ENCODE peak calls at places on chromosome 15, in ten cellular contexts. T is mucosa of descending colon, Z is astrocyte, X is thoracic aorta, N is transverse colon, K is IMR-90, W is brain microvascular endothelial cell, L is cardiac fibroblast, F is AG10803, P is astrocyte of the spinal cord. V is an unnamed sample.

GRCh38 chr15:101795455-101795854 is 7.9 kb upstream of the OR4F6 start:
- DNase-seq in Z (peak), F (peak), P (peak), L (peak), T (no peak), N (no peak), X (no peak), W (peak), K (peak), V (peak)

GRCh38 chr15:40826123-40827075 is 2.1 kb downstream of the PPP1R14D start:
- DNase-seq in K (no peak), L (no peak), N (no peak), X (no peak), T (no peak), W (no peak), Z (no peak), P (peak), F (peak), V (no peak)

GRCh38 chr15:25556136-25556535 is 117.3 kb upstream of the UBE3A start:
- DNase-seq in F (no peak), L (no peak), T (no peak), K (no peak), N (no peak), Z (no peak), X (no peak), P (no peak), W (no peak), V (no peak)

GRCh38 chr15:46034755-46035154 is 399.9 kb downstream of the SQOR start:
- DNase-seq in T (no peak), W (no peak), K (peak), X (no peak), L (peak), N (no peak), P (no peak), Z (no peak), F (peak), V (no peak)

GRCh38 chr15:77066961-77067690 is 3.8 kb downstream of the TSPAN3 start:
- DNase-seq in F (no peak), Z (no peak), W (no peak), L (peak), K (peak), N (no peak), P (no peak), T (no peak), X (no peak), V (no peak)

GRCh38 chr15:98980899-98981228 is 26.7 kb downstream of the PGPEP1L start:
- DNase-seq in F (no peak), L (no peak), W (no peak), T (no peak), Z (no peak), N (no peak), X (no peak), K (no peak), P (no peak), V (no peak)

GRCh38 chr15:74375303-74375693 is 7.9 kb upstream of the CYP11A1 start:
- DNase-seq in T (peak), N (peak), P (peak), K (peak), Z (no peak), L (peak), X (peak), F (peak), W (peak), V (peak)

GRCh38 chr15:69590201-69590600 is 137.6 kb downstream of the RPLP1 start:
- DNase-seq in T (no peak), W (no peak), L (no peak), K (no peak), X (no peak), N (no peak), F (no peak), Z (no peak), P (no peak), V (no peak)

GRCh38 chr15:73800662-73801345 is 47.7 kb upstream of the INSYN1 start:
- DNase-seq in X (peak), W (peak), Z (peak), F (peak), K (peak), T (no peak), L (peak), P (peak), N (no peak), V (peak)

GRCh38 chr15:42118650-42119531 is 24.5 kb upstream of the PLA2G4D start:
- DNase-seq in P (no peak), N (peak), L (no peak), X (no peak), K (no peak), Z (no peak), F (no peak), T (peak), W (no peak), V (no peak)

GRCh38 chr15:68511073-68511991 is 67.5 kb upstream of the CORO2B start:
- DNase-seq in F (peak), Z (peak), P (peak), N (no peak), X (no peak), T (no peak), L (peak), K (peak), W (peak), V (peak)

GRCh38 chr15:67865331-67865730 is 25.5 kb upstream of the RNU6-1 start:
- DNase-seq in X (no peak), P (peak), L (no peak), W (no peak), K (peak), T (no peak), N (no peak), F (no peak), Z (peak), V (no peak)

GRCh38 chr15:60345616-60346015 is 52.2 kb downstream of the ANXA2 start:
- DNase-seq in W (no peak), F (no peak), N (no peak), P (peak), Z (no peak), T (no peak), K (no peak), X (no peak), L (peak), V (no peak)

GRCh38 chr15:47349179-47349578 is 368.1 kb upstream of the SEMA6D start:
- DNase-seq in X (no peak), T (no peak), N (no peak), W (no peak), L (no peak), F (no peak), Z (no peak), K (no peak), P (no peak), V (no peak)

GRCh38 chr15:23686466-23687142 is 501 bp downstream of the NDN start:
- DNase-seq in K (peak), L (no peak), X (no peak), Z (peak), F (peak), W (no peak), N (no peak), P (peak), T (peak), V (no peak)

GRCh38 chr15:74200394-74200793 is 2.2 kb downstream of the STRA6 start:
- DNase-seq in N (peak), W (peak), L (peak), T (no peak), F (peak), Z (peak), X (peak), P (peak), K (peak), V (no peak)

GRCh38 chr15:68311464-68311835 is 33.9 kb downstream of the FEM1B start:
- DNase-seq in F (no peak), N (no peak), Z (no peak), P (no peak), W (no peak), L (no peak), K (no peak), T (no peak), X (no peak), V (no peak)

GRCh38 chr15:37015476-37015875 is 84.9 kb downstream of the MEIS2 start:
- DNase-seq in Z (no peak), P (no peak), K (no peak), L (peak), N (no peak), F (no peak), T (no peak), W (no peak), X (no peak), V (no peak)

GRCh38 chr15:71547066-71547465 is 263.3 kb upstream of the NR2E3 start:
- DNase-seq in F (peak), P (peak), N (no peak), T (no peak), X (no peak), L (no peak), W (no peak), K (no peak), Z (no peak), V (no peak)

GRCh38 chr15:88989578-88989977 is 76.4 kb upstream of the MFGE8 start:
- DNase-seq in X (no peak), N (no peak), P (peak), T (no peak), W (peak), Z (peak), F (peak), K (peak), L (peak), V (peak)

GRCh38 chr15:68715111-68715510 is 105.6 kb downstream of the ANP32A start:
- DNase-seq in K (no peak), W (no peak), Z (no peak), F (no peak), N (no peak), T (no peak), L (no peak), P (no peak), X (no peak), V (no peak)

GRCh38 chr15:69810441-69811071 is 287.2 kb downstream of the TLE3 start:
- DNase-seq in P (no peak), L (no peak), X (no peak), W (no peak), T (no peak), N (no peak), F (no peak), Z (no peak), K (no peak), V (no peak)

GRCh38 chr15:68528891-68529290 is 49.9 kb upstream of the CORO2B start:
- DNase-seq in X (no peak), N (no peak), Z (peak), K (no peak), L (peak), W (peak), T (no peak), P (peak), F (no peak), V (no peak)

GRCh38 chr15:40040770-40041169 is 1.8 kb upstream of the SRP14 start:
- DNase-seq in K (no peak), X (no peak), W (no peak), T (no peak), N (no peak), P (no peak), F (no peak), Z (no peak), L (no peak), V (no peak)

GRCh38 chr15:80549191-80549590 is 145.0 kb downstream of the ARNT2 start:
- DNase-seq in W (no peak), Z (peak), X (no peak), L (peak), N (no peak), T (no peak), F (peak), K (peak), P (peak), V (peak)

GRCh38 chr15:76328962-76329361 is 7.6 kb upstream of the ISL2 start:
- DNase-seq in P (no peak), K (peak), L (peak), Z (no peak), X (no peak), W (no peak), F (no peak), T (no peak), N (no peak), V (no peak)

GRCh38 chr15:76987896-76988860 is 6.7 kb upstream of the PSTPIP1 start:
- DNase-seq in Z (no peak), T (peak), K (no peak), P (no peak), F (no peak), X (no peak), W (no peak), N (peak), L (peak), V (no peak)

GRCh38 chr15:33156021-33156420 is 38.5 kb downstream of the FMN1 start:
- DNase-seq in Z (no peak), N (no peak), K (no peak), X (no peak), W (no peak), T (no peak), F (no peak), P (no peak), L (no peak), V (no peak)
- H3K4me3 ChIP-seq in Z (no peak), N (no peak), K (no peak), X (no peak), W (no peak), T (no peak), F (no peak), P (no peak), L (no peak), V (no peak)

GRCh38 chr15:35928847-35929246 is 382.9 kb upstream of the DPH6 start:
- DNase-seq in F (no peak), W (no peak), P (no peak), L (no peak), X (no peak), T (no peak), K (no peak), Z (no peak), N (no peak), V (no peak)
- TF ChIP-seq CTCF in F (no peak), W (no peak), P (no peak), L (no peak), X (no peak), T (no peak), K (no peak), Z (no peak), N (no peak), V (no peak)

GRCh38 chr15:62165029-62165792 is at the start of gene C2CD4B:
- DNase-seq in Z (no peak), L (peak), W (no peak), P (no peak), K (no peak), X (no peak), T (peak), F (no peak), N (peak), V (no peak)
- H3K4me3 ChIP-seq in Z (no peak), L (peak), W (peak), P (no peak), K (no peak), X (peak), T (no peak), F (no peak), N (peak), V (no peak)

DNA sequence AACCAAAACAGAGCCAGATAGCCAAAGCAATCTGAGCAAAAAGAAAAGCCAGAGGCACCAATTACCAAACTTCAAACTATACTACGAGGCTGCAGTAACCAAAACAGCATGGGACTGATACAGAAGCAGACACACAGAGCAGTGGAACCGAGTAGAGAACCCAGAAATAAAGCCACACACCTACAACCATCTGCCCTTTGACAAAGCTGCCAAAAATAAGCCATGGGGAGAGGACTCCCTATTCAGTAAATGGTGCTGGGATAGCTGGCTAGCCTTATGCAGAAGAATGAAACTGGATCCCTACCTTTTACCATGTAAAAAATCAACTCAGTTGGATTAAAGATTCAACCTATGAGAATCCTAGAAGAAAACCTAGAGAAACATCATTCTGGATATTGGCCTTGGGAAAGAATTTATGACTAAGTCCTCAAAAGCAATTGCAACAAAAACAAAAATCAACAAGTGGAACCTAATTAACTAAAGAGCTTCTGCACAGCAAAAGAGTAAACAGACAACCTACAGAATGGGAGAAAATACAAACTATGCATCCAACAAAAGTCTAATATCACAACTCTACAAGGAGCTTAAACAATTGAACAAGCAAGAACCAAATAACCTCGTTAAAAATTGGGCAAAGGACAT is 95.1 kb downstream of the APBA2 start:
- DNase-seq in N (no peak), T (no peak), W (no peak), P (no peak), K (no peak), Z (no peak), F (no peak), L (no peak), X (no peak), V (no peak)
- TF ChIP-seq CTCF in N (no peak), T (no peak), W (no peak), P (no peak), K (no peak), Z (no peak), F (no peak), L (no peak), X (no peak), V (no peak)

GRCh38 chr15:44726136-44726535 is 10.2 kb upstream of the TRIM69 start:
- DNase-seq in L (peak), T (no peak), W (no peak), P (no peak), Z (peak), N (no peak), X (no peak), K (no peak), F (peak), V (no peak)
- H3K4me3 ChIP-seq in L (no peak), T (no peak), W (no peak), P (no peak), Z (no peak), N (no peak), X (peak), K (no peak), F (peak), V (no peak)

DNA sequence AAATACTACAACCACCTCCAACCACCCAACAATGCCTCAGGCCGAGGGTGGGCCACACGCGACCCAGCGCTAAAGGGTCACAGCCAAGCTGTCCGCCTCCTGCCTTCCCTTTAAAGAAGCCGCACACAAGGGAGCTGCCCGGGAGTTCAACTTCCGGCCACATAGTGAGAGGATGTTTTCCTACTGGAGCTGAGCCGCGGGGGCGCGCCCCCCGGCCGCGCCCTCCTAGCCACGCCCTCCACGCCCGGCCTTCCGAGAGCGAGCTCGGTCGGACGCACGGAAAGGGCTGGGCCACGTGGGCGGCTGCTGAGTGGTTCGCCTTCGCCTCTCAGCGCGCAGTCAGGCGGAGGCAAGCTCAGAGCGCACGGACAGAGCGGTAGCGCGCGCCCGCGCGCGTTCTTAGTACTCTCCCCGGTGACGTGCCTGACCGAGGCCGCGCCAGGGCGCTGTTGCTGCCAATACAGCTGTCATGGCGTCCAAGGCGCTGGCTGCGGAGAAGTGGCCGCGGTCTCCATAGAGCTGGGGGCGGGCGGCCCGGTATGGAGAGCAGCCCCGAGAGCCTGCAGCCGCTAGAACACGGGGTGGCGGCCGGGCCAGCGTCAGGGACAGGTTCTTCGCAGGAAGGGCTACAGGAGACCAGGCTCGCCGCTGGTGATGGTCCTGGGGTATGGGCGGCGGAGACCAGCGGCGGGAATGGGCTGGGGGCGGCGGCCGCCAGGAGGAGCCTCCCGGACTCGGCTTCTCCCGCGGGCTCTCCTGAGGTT is at the start of gene MINDY2:
- DNase-seq in W (peak), X (peak), F (peak), L (peak), T (peak), K (peak), P (peak), N (peak), Z (peak), V (peak)
- TF ChIP-seq CTCF in W (peak), X (no peak), F (peak), L (peak), T (no peak), K (peak), P (no peak), N (no peak), Z (no peak), V (peak)

DNA sequence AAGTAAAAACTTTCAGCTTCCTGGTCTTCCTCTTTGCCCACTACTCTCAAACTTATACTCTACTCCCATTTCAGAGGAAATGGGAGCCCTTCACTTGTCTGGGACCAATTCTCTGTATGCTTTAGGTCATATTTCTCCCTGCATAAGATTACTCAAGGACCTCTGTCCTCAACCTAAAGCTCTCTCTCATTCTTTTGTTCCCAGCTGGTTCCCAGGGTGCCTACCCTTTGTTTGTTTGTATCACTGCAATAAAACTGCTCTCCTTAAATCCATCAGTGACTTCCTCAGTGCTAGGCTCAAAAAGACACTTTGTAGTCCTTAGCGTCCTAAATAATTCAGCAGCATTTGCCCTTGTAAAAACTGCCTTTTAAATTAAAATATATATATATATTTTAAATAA is 2.9 kb downstream of the NGRN start:
- DNase-seq in L (no peak), K (no peak), F (no peak), N (no peak), X (no peak), W (no peak), T (no peak), P (no peak), Z (no peak), V (no peak)
- H3K4me3 ChIP-seq in L (no peak), K (no peak), F (no peak), N (no peak), X (no peak), W (no peak), T (no peak), P (no peak), Z (no peak), V (no peak)

GRCh38 chr15:92653836-92654524 is 1.6 kb downstream of the FAM174B start:
- DNase-seq in W (no peak), L (no peak), X (no peak), K (no peak), T (no peak), P (peak), F (peak), Z (no peak), N (peak), V (no peak)
- TF ChIP-seq CTCF in W (no peak), L (no peak), X (no peak), K (no peak), T (no peak), P (no peak), F (peak), Z (no peak), N (no peak), V (no peak)

GRCh38 chr15:65752151-65752700 is 39.9 kb downstream of the DENND4A start:
- DNase-seq in P (no peak), T (no peak), F (no peak), W (peak), N (no peak), K (peak), X (no peak), L (peak), Z (peak), V (no peak)

GRCh38 chr15:65757256-65757655 is 34.8 kb downstream of the DENND4A start:
- DNase-seq in X (no peak), W (no peak), T (no peak), Z (no peak), P (no peak), K (no peak), F (no peak), N (no peak), L (no peak), V (no peak)

GRCh38 chr15:65747265-65747664 is 44.8 kb downstream of the DENND4A start:
- DNase-seq in F (no peak), P (no peak), T (no peak), N (no peak), W (no peak), K (no peak), Z (no peak), X (no peak), L (no peak), V (no peak)

GRCh38 chr15:65751431-65751830 is 40.7 kb downstream of the DENND4A start:
- DNase-seq in K (no peak), N (no peak), F (no peak), L (no peak), P (no peak), Z (no peak), X (no peak), W (no peak), T (no peak), V (no peak)
- H3K4me3 ChIP-seq in K (no peak), N (no peak), F (no peak), L (no peak), P (no peak), Z (no peak), X (no peak), W (no peak), T (no peak), V (no peak)